ENCODE peak calls at places on chromosomes 3 and 15, in four cellular contexts. U is stimulated activated naive CD4-positive, alpha-beta T cell; F is B cell; V is spleen. M is an unnamed sample.

GRCh38 chr3:38643592-38643991 is 5.9 kb downstream of the SCN5A start:
- DNase-seq in U (no peak), F (no peak), V (peak; percentile 31), M (no peak)

GRCh38 chr3:51637941-51638471 is 33.0 kb upstream of the TEX264 start:
- DNase-seq in U (peak; percentile 10), F (peak; percentile 59), V (no peak), M (no peak)

GRCh38 chr15:41607033-41607432 is 48.0 kb downstream of the TYRO3 start:
- DNase-seq in U (no peak), F (no peak), V (no peak), M (peak; percentile 54)

GRCh38 chr3:109268181-109268580 is 48.1 kb downstream of the DPPA2 start:
- DNase-seq in V (no peak), U (no peak), F (no peak), M (no peak)

GRCh38 chr3:196145420-196146262 is 63.8 kb upstream of the TFRC start:
- DNase-seq in V (no peak), U (no peak), F (no peak), M (no peak)

GRCh38 chr15:51069983-51070382 is 24.7 kb downstream of the TNFAIP8L3 start:
- DNase-seq in V (no peak), U (no peak), F (no peak), M (no peak)

GRCh38 chr3:183687705-183688104 is 9.9 kb upstream of the YEATS2 start:
- DNase-seq in V (no peak), U (no peak), F (no peak), M (no peak)

GRCh38 chr3:146851665-146852064 is 246.5 kb upstream of the PLSCR5 start:
- DNase-seq in U (no peak), F (no peak), V (no peak), M (no peak)

GRCh38 chr3:46102059-46102779 is 74.9 kb upstream of the XCR1 start:
- DNase-seq in F (no peak), U (no peak), V (no peak), M (no peak)

GRCh38 chr3:149235599-149236424 is 14.2 kb upstream of the CP start:
- DNase-seq in U (no peak), F (no peak), V (no peak), M (no peak)

GRCh38 chr3:45180051-45180450 is 33.9 kb upstream of the CDCP1 start:
- DNase-seq in F (no peak), U (no peak), V (peak; percentile 19), M (no peak)

GRCh38 chr3:107963581-107963980 is 127.2 kb downstream of the CD47 start:
- DNase-seq in F (no peak), V (no peak), U (no peak), M (no peak)

GRCh38 chr15:94416829-94417228 is 185.5 kb downstream of the MCTP2 start:
- DNase-seq in U (no peak), F (no peak), V (no peak), M (no peak)

GRCh38 chr15:36883705-36884355 is 216.5 kb downstream of the MEIS2 start:
- DNase-seq in U (peak; percentile 8), F (peak; percentile 50), V (peak; percentile 88), M (peak; percentile 91)

GRCh38 chr3:168714609-168715240 is 619.0 kb upstream of the GOLIM4 start:
- DNase-seq in F (no peak), U (no peak), V (no peak), M (no peak)

GRCh38 chr3:73141531-73141930 is 80.1 kb downstream of the EBLN2 start:
- DNase-seq in V (no peak), F (no peak), U (no peak), M (no peak)

M was measured in Ammon's horn.